ENCODE peak calls at places on chromosomes 5 and 9, in five cellular contexts. E is K562, Q is H1, D is HepG2, S is GM12878. N is an unnamed sample.

GRCh38 chr5:161547573-161548471 is 1.3 kb upstream of the GABRB2 start:
- DNase-seq in E (no peak), Q (no peak), D (no peak), S (no peak), N (no peak)

GRCh38 chr9:19137282-19137681 is 10.0 kb upstream of the PLIN2 start:
- DNase-seq in E (no peak), Q (no peak), D (no peak), S (no peak), N (no peak)

GRCh38 chr9:21741151-21741550 is 61.3 kb upstream of the MTAP start:
- DNase-seq in E (no peak), Q (no peak), D (no peak), S (no peak), N (no peak)

GRCh38 chr9:20065076-20065475 is 276.2 kb upstream of the SLC24A2 start:
- DNase-seq in E (no peak), Q (no peak), D (no peak), S (no peak), N (no peak)

GRCh38 chr9:16726023-16726422 is 144.4 kb downstream of the BNC2 start:
- DNase-seq in E (no peak), Q (no peak), D (no peak), S (no peak), N (no peak)

GRCh38 chr9:123284658-123285057 is 16.3 kb upstream of the STRBP start:
- DNase-seq in E (no peak), Q (no peak), D (no peak), S (no peak), N (no peak)

GRCh38 chr9:128470560-128470959 is 14.8 kb downstream of the ODF2 start:
- DNase-seq in E (no peak), Q (no peak), D (no peak), S (no peak), N (no peak)

GRCh38 chr5:41334758-41335157 is 121.4 kb upstream of the C6 start:
- DNase-seq in E (no peak), Q (peak), D (no peak), S (no peak), N (no peak)

GRCh38 chr9:75063556-75064305 is 24.2 kb downstream of the NMRK1 start:
- DNase-seq in E (no peak), Q (no peak), D (no peak), S (no peak), N (no peak)

GRCh38 chr5:55036477-55036876 is 12.4 kb downstream of the GZMK start:
- DNase-seq in E (no peak), Q (no peak), D (no peak), S (no peak), N (no peak)

GRCh38 chr5:42753099-42753498 is 3.5 kb upstream of the CCDC152 start:
- DNase-seq in E (no peak), Q (no peak), D (no peak), S (no peak), N (no peak)

GRCh38 chr5:42759456-42759855 is 2.8 kb downstream of the CCDC152 start:
- DNase-seq in E (no peak), Q (no peak), D (no peak), S (no peak), N (no peak)

GRCh38 chr5:42751044-42751443 is 5.6 kb upstream of the CCDC152 start:
- DNase-seq in E (no peak), Q (no peak), D (no peak), S (no peak), N (no peak)

GRCh38 chr5:42756630-42757601 is at the start of gene CCDC152:
- DNase-seq in E (peak), Q (no peak), D (no peak), S (no peak), N (no peak)
- TF ChIP-seq RAD21 in E (no peak), Q (no peak), D (no peak), S (no peak), N (no peak)

GRCh38 chr5:150066901-150067396 is 19.4 kb downstream of the CSF1R start:
- DNase-seq in E (no peak), Q (no peak), D (no peak), S (no peak), N (no peak)
- TF ChIP-seq MAX in E (no peak), Q (no peak), D (no peak), S (no peak), N (no peak)

DNA sequence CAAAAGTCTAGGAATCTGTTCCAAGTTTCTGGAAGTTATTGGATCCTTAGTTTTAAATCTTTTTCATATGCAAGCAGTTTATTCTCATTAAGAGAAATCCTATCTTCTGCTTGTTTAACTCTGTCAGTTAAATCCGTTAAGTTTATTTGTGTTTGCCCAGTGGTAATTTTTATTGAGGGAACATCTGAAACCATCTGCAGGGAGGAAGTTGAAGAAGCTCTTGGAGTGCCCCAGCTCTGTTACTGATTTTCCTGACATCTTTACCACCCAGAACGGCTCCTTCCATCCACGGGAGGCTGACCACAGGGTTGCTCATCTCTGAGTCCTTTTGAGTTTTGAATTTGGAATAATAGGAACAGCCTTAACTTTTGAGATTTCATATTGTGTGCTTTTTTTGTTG is 99.9 kb upstream of the ZNF618 start:
- DNase-seq in E (no peak), Q (no peak), D (no peak), S (no peak), N (no peak)
- TF ChIP-seq ATF3 in E (no peak), Q (no peak), D (no peak), S (no peak), N (no peak)

GRCh38 chr5:127993476-127993875 is 90.1 kb upstream of the SLC12A2 start:
- DNase-seq in E (no peak), Q (no peak), D (no peak), S (no peak), N (no peak)
- TF ChIP-seq RAD21 in E (no peak), Q (no peak), D (no peak), S (no peak), N (no peak)

GRCh38 chr5:168578006-168578405 is 1.2 kb downstream of the PANK3 start:
- DNase-seq in E (no peak), Q (no peak), D (no peak), S (no peak), N (no peak)

GRCh38 chr5:168579987-168580508 is 880 bp upstream of the PANK3 start:
- DNase-seq in E (no peak), Q (no peak), D (no peak), S (no peak), N (no peak)

GRCh38 chr5:168578506-168579205 is 512 bp downstream of the PANK3 start:
- DNase-seq in E (no peak), Q (no peak), D (peak), S (no peak), N (no peak)

GRCh38 chr5:168579206-168579986 is at the start of gene PANK3:
- DNase-seq in E (peak), Q (peak), D (peak), S (peak), N (peak)

DNA sequence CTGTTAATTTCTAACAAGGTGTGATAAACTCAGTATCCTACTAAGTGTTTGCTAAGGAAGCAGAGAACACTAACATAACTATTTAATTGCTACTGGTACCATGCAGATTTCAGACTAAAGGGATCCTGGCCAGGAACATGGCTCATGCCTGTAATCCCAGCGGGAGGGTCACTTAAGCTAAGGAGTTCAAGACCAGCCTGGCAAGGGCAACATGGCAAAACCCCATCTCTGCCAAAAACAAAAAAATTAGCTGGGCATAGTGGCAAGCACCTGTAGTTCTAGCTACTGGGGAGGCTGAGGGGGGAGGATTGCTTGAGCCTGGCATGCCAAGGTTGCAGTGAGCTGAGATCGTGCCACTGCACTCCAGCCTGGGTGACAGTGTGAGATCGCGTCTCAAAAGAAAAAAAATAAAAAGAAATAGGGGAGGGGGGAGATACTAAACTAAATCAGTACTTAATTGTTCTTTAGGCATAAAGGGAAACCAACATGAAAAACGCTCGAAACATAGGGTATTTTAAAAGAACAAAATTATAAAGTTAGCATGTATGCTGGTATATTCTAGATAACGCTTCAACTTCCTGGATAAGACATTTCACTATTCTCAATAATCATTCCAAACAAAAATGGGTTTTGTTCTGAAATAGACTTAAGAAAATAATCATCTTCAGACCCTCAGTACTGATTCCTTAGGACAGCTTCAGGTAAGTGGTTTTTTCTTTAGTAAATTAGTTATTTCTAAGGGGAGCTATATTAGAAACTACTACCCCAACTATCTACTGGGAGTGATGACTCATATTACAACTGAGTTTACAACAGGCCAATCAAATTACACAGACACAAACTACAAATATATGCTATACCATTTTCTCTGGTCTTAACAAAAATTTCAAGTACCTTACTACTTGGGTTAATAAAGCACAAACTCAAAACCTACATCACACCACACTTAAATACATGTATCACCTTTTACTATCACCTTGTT is 3.5 kb downstream of the PANK3 start:
- DNase-seq in E (no peak), Q (no peak), D (no peak), S (no peak), N (no peak)
- TF ChIP-seq MAX in E (no peak), Q (no peak), D (no peak), S (no peak), N (no peak)

GRCh38 chr9:12628546-12628945 is 64.6 kb upstream of the TYRP1 start:
- DNase-seq in E (no peak), Q (no peak), D (no peak), S (no peak), N (no peak)
- TF ChIP-seq ATF3 in E (no peak), Q (no peak), D (no peak), S (no peak), N (no peak)